ENCODE peak calls at places on chromosomes 3 and 15, in six cellular contexts. E is heart left ventricle; V is esophagus squamous epithelium; W is tibial nerve; H is naive thymus-derived CD4-positive, alpha-beta T cell; J is fibroblast of lung. R is an unnamed sample.

GRCh38 chr3:27723803-27724458 is 1.8 kb upstream of the EOMES start:
- DNase-seq in E (no peak), V (no peak), W (no peak), H (no peak), J (no peak), R (no peak)

GRCh38 chr3:107514453-107514852 is 8.3 kb upstream of the BBX start:
- DNase-seq in E (no peak), V (no peak), W (no peak), H (no peak), J (no peak), R (no peak)

GRCh38 chr3:173743111-173743510 is 345.6 kb downstream of the NLGN1 start:
- DNase-seq in E (no peak), V (no peak), W (no peak), H (no peak), J (peak), R (no peak)

GRCh38 chr3:32421185-32421584 is 29.5 kb downstream of the CMTM7 start:
- DNase-seq in E (no peak), V (no peak), W (no peak), H (no peak), J (no peak), R (no peak)

GRCh38 chr3:16290007-16290826 is 25.2 kb downstream of the OXNAD1 start:
- DNase-seq in E (peak), V (no peak), W (peak), H (peak), J (peak), R (peak)

GRCh38 chr3:153293222-153293621 is 131.2 kb downstream of the RAP2B start:
- DNase-seq in E (no peak), V (no peak), W (no peak), H (no peak), J (peak), R (no peak)

GRCh38 chr15:27669641-27670040 is 429.5 kb downstream of the OCA2 start:
- DNase-seq in E (no peak), V (no peak), W (no peak), H (no peak), J (no peak), R (no peak)

GRCh38 chr3:70832811-70833509 is 520.5 kb upstream of the MDFIC2 start:
- DNase-seq in E (no peak), V (no peak), W (no peak), H (no peak), J (peak), R (no peak)

GRCh38 chr15:42891569-42891968 is 29.0 kb downstream of the TTBK2 start:
- DNase-seq in E (no peak), V (no peak), W (no peak), H (no peak), J (peak), R (no peak)

GRCh38 chr3:183038764-183039163 is 58.4 kb upstream of the DCUN1D1 start:
- DNase-seq in E (no peak), V (no peak), W (no peak), H (no peak), J (no peak), R (no peak)

GRCh38 chr15:77031376-77032050 is 36.6 kb downstream of the PSTPIP1 start:
- DNase-seq in E (peak), V (no peak), W (no peak), H (no peak), J (no peak), R (peak)

GRCh38 chr3:187150599-187150998 is 11.3 kb upstream of the RPL39L start:
- DNase-seq in E (no peak), V (no peak), W (no peak), H (peak), J (no peak), R (peak)

GRCh38 chr3:16378920-16379319 is 113.9 kb downstream of the OXNAD1 start:
- DNase-seq in E (no peak), V (no peak), W (no peak), H (no peak), J (peak), R (no peak)

GRCh38 chr3:37537914-37538691 is 323.6 kb upstream of the CTDSPL start:
- DNase-seq in E (peak), V (no peak), W (no peak), H (no peak), J (peak), R (peak)

GRCh38 chr3:186109897-186110803 is 1.3 kb upstream of the ETV5 start:
- DNase-seq in E (peak), V (no peak), W (no peak), H (no peak), J (peak), R (peak)

GRCh38 chr3:14741510-14741909 is 66.6 kb downstream of the C3orf20 start:
- DNase-seq in E (no peak), V (no peak), W (no peak), H (no peak), J (no peak), R (no peak)

GRCh38 chr3:195212033-195212748 is 58.8 kb downstream of the XXYLT1 start:
- DNase-seq in E (no peak), V (no peak), W (no peak), H (no peak), J (no peak), R (peak)

GRCh38 chr3:134333522-134334181 is 40.6 kb downstream of the AMOTL2 start:
- DNase-seq in E (peak), V (no peak), W (no peak), H (no peak), J (peak), R (no peak)

GRCh38 chr15:41291065-41291631 is 41.2 kb downstream of the OIP5 start:
- DNase-seq in E (no peak), V (no peak), W (no peak), H (no peak), J (no peak), R (no peak)

GRCh38 chr3:85740561-85740960 is 781.8 kb downstream of the CADM2 start:
- DNase-seq in E (no peak), V (no peak), W (no peak), H (no peak), J (no peak), R (no peak)

GRCh38 chr15:77821959-77822256 is 189.2 kb upstream of the LINGO1 start:
- DNase-seq in E (no peak), V (no peak), W (no peak), H (no peak), J (no peak), R (no peak)

GRCh38 chr3:128316456-128316855 is 150.2 kb downstream of the DNAJB8 start:
- DNase-seq in E (no peak), V (no peak), W (no peak), H (peak), J (no peak), R (peak)

GRCh38 chr15:60374209-60374608 is 23.6 kb downstream of the ANXA2 start:
- DNase-seq in E (no peak), V (no peak), W (no peak), H (no peak), J (no peak), R (no peak)

GRCh38 chr15:83714888-83715287 is 61.0 kb downstream of the ADAMTSL3 start:
- DNase-seq in E (peak), V (no peak), W (no peak), H (no peak), J (no peak), R (no peak)

GRCh38 chr15:65303687-65304392 is 637 bp upstream of the RNU5B-1 start:
- DNase-seq in E (peak), V (no peak), W (peak), H (no peak), J (peak), R (peak)

DNA sequence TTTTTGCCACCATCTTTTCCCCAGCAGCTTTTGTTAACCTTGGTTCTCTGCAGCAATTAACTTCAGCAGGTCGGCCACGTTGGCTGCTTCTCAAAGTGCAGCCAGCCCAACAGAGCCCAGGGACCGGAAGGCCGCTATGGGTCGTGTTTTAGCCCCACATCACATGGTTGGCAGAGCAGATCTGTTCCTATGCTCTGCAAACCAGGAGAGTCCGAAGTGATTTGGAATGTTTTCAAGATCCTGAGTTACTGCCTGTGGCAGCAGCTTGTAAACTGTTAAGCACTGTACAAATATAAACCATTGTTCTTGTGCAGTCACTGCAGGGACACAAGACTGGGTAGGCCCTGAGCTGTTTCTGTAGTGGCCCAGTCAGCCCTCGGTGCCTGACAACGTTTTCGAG is 69.6 kb upstream of the MYZAP start:
- DNase-seq in E (peak), V (no peak), W (no peak), H (no peak), J (no peak), R (no peak)
- H3K27ac ChIP-seq in E (peak), V (no peak), W (no peak), H (no peak), J (no peak), R (no peak)

GRCh38 chr3:124266517-124266916 is 274.6 kb upstream of the ROPN1 start:
- DNase-seq in E (no peak), V (no peak), W (no peak), H (no peak), J (peak), R (no peak)

GRCh38 chr3:124260206-124260915 is 268.4 kb upstream of the ROPN1 start:
- DNase-seq in E (peak), V (no peak), W (peak), H (no peak), J (peak), R (peak)

GRCh38 chr3:124267406-124267805 is 275.5 kb upstream of the ROPN1 start:
- DNase-seq in E (no peak), V (no peak), W (no peak), H (no peak), J (no peak), R (no peak)

GRCh38 chr3:124261301-124261700 is 269.4 kb upstream of the ROPN1 start:
- DNase-seq in E (no peak), V (no peak), W (no peak), H (no peak), J (peak), R (no peak)

DNA sequence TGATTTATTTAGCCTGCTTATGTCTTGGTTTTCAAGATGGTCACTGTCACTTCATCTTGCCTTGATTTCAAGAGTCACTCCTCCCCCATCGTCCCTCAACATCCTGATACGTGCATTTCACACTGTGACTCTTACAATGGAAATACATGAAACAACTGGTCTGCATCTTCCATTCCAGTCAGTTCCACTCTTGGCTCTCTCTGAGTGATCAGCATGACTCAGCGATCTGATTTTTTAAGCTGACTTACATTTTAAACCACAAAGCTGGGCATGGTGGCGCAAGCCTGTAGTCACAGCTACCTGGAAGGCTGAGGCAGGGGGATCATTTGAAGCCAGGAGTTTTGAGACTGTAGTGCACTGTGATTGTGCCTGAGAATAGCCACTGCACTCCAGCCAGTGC is 271.2 kb upstream of the ROPN1 start:
- DNase-seq in E (no peak), V (no peak), W (no peak), H (no peak), J (peak), R (no peak)
- H3K27ac ChIP-seq in E (no peak), V (no peak), W (no peak), H (no peak), J (no peak), R (no peak)

DNA sequence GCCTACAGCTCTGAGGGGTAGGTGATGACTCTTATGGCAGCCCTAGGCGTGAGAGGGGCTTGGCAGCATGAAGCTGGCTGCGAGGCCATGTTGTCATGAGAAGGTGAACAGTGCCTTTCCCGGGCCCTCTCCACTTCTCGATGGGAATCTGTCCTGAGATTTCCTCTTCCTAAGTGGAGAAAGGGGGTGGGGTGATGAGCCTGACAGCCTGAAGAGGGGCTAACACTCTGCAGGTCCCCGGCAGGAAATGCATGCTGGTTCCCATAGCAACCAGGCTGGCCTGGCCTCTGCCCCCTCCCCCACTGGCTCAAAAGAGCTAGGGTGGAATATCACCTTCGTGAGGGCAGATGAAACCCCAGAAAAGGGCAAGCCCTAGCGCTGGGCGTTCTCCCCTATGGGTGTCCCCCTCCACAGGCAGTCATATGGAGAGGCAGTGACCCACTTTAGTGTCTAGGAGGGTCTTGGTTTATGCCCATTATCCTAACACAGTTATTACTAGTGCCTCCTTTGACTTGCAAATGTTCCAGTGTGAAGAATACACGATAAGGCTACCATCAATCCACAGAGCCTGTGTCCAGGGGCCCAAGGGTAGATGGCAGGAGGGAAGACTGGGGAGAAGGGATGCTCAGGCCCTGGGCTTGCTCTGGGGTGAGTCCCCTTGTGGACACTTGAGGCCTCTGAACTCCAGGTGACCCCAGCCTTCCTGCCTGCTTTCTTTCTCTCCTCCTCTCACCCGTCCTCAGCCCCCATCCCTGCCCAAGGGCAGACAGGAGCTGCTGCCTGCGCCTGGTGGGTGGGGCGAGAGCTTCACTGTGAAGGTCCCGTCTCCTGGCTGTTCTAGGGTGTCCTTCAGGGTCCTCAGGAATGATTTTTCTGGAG is 13.2 kb downstream of the EPHB3 start:
- DNase-seq in E (no peak), V (no peak), W (no peak), H (no peak), J (no peak), R (peak)
- H3K27ac ChIP-seq in E (no peak), V (no peak), W (no peak), H (no peak), J (no peak), R (no peak)

DNA sequence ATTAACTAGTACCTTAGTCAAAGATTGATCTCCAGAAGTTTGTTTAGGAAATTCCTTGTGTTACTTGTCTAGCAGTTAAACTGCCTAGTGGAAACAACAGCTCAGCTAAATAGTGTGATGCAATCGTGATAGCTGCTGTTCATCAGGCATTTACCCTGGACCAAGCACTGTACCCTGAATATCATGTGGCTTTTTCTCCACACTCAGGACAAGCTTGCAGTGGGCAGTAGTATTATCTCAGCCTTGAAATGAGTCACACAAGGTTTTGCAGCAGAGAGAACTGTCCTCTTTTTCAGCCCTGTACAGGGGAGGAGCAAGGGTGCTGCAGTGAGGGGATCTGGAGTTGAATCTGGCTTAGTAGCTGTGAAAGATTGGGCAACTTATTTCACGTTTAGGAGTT is 208.4 kb downstream of the TP63 start:
- DNase-seq in E (no peak), V (no peak), W (no peak), H (no peak), J (peak), R (no peak)
- H3K27ac ChIP-seq in E (no peak), V (peak), W (no peak), H (no peak), J (no peak), R (no peak)

GRCh38 chr3:59248976-59249375 is 199.2 kb upstream of the CFAP20DC start:
- DNase-seq in E (no peak), V (no peak), W (no peak), H (no peak), J (no peak), R (no peak)

GRCh38 chr3:59247402-59247841 is 197.6 kb upstream of the CFAP20DC start:
- DNase-seq in E (no peak), V (no peak), W (no peak), H (no peak), J (no peak), R (no peak)

GRCh38 chr3:59245300-59245878 is 195.6 kb upstream of the CFAP20DC start:
- DNase-seq in E (no peak), V (no peak), W (no peak), H (no peak), J (no peak), R (no peak)

GRCh38 chr3:59245879-59246501 is 196.2 kb upstream of the CFAP20DC start:
- DNase-seq in E (no peak), V (no peak), W (peak), H (no peak), J (peak), R (no peak)

DNA sequence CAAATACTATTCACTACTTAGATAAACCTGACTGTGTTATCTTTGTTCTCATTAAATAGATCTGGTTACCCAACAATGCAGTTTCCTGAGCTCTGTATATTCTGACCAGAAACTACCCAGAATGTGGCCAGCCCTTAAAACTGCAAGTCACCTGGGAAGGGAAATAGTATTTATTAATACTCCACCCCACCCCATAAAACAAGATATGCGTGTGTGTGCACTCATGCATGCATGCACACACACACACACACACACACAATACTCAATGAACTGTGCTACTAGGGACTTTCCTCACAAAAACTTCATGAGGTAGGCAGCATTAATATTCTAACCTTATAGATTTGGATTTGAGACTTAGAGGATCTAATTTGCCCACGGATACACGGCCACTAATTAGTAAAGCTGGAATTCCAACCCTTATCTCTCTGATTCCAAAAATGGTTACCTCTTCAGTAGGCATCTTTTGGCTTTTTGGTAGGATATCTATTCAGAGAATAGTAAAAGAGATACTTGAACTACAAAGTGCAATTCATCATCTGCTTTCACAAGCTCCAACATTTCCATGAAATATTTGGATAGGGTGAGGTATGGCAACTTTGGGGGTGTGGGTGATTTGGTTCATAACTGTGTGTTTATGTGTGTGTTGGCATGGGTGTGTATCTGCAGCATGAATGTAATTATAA is 197.0 kb upstream of the CFAP20DC start:
- DNase-seq in E (no peak), V (no peak), W (no peak), H (no peak), J (no peak), R (no peak)
- H3K27ac ChIP-seq in E (no peak), V (no peak), W (no peak), H (no peak), J (no peak), R (no peak)

GRCh38 chr3:41276191-41276590 is 76.9 kb downstream of the CTNNB1 start:
- DNase-seq in E (no peak), V (no peak), W (no peak), H (no peak), J (no peak), R (no peak)
- H3K27ac ChIP-seq in E (no peak), V (no peak), W (no peak), H (no peak), J (no peak), R (no peak)

GRCh38 chr15:67024998-67025368 is 40.4 kb upstream of the SMAD3 start:
- DNase-seq in E (no peak), V (no peak), W (no peak), H (no peak), J (no peak), R (no peak)

GRCh38 chr15:67023517-67024321 is 41.7 kb upstream of the SMAD3 start:
- DNase-seq in E (no peak), V (no peak), W (no peak), H (no peak), J (no peak), R (peak)

GRCh38 chr15:67024322-67024997 is 40.9 kb upstream of the SMAD3 start:
- DNase-seq in E (peak), V (peak), W (peak), H (no peak), J (peak), R (peak)

GRCh38 chr15:67025719-67026118 is 39.7 kb upstream of the SMAD3 start:
- DNase-seq in E (peak), V (no peak), W (peak), H (no peak), J (peak), R (peak)

GRCh38 chr15:67026171-67026967 is 39.0 kb upstream of the SMAD3 start:
- DNase-seq in E (no peak), V (no peak), W (no peak), H (no peak), J (no peak), R (no peak)
- H3K27ac ChIP-seq in E (no peak), V (peak), W (no peak), H (no peak), J (peak), R (peak)

DNA sequence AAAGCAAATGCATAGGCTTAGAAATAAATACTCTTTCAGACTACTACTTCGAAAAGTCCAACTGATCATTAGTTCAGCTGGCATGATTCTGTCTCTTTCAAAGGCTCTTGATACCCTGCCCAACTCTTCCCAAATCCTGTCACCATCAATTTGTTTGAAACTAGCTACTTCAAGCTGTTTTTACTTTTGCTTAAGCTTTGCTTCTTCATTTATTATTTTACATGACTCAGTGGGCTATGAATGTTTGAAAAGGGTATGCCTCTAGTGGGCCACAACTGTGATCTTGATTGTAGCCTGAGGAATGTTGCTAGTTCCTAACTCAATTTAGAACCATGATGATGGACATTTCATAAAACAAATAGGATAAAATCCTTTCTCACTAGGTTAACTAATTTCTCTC is 340.8 kb downstream of the NAALADL2 start:
- DNase-seq in E (no peak), V (no peak), W (no peak), H (no peak), J (no peak), R (no peak)
- H3K27ac ChIP-seq in E (no peak), V (no peak), W (no peak), H (no peak), J (no peak), R (no peak)

R was measured in right cardiac atrium.